ENCODE peak calls at places on chromosomes 12 and 14, in four cellular contexts. One of them, this sample, is unnamed.

GRCh38 chr14:23916038-23916437 is 37.5 kb upstream of the DHRS4 start:
- DNase-seq in naive thymus-derived CD8-positive, alpha-beta T cell: no peak
- DNase-seq in CD4-positive, alpha-beta T cell: no peak
- DNase-seq in H4: no peak
- DNase-seq in this sample: no peak

GRCh38 chr14:24335461-24336146 is 733 bp upstream of the ADCY4 start:
- DNase-seq in naive thymus-derived CD8-positive, alpha-beta T cell: no peak
- DNase-seq in CD4-positive, alpha-beta T cell: no peak
- DNase-seq in H4: no peak
- DNase-seq in this sample: no peak

GRCh38 chr14:104348741-104349140 is 210.4 kb downstream of the KIF26A start:
- DNase-seq in naive thymus-derived CD8-positive, alpha-beta T cell: no peak
- DNase-seq in CD4-positive, alpha-beta T cell: no peak
- DNase-seq in H4: no peak
- DNase-seq in this sample: no peak

GRCh38 chr12:96648941-96649340 is 159.6 kb downstream of the CFAP54 start:
- DNase-seq in naive thymus-derived CD8-positive, alpha-beta T cell: no peak
- DNase-seq in CD4-positive, alpha-beta T cell: no peak
- DNase-seq in H4: no peak
- DNase-seq in this sample: no peak

GRCh38 chr14:19801118-19801464 is 2.5 kb upstream of the OR4N2 start:
- DNase-seq in naive thymus-derived CD8-positive, alpha-beta T cell: no peak
- DNase-seq in CD4-positive, alpha-beta T cell: no peak
- DNase-seq in H4: no peak
- DNase-seq in this sample: no peak

GRCh38 chr12:93908846-93909592 is 231.8 kb downstream of the CRADD start:
- DNase-seq in naive thymus-derived CD8-positive, alpha-beta T cell: no peak
- DNase-seq in CD4-positive, alpha-beta T cell: no peak
- DNase-seq in H4: no peak
- DNase-seq in this sample: no peak

GRCh38 chr12:49794021-49794420 is 34.2 kb downstream of the NCKAP5L start:
- DNase-seq in naive thymus-derived CD8-positive, alpha-beta T cell: no peak
- DNase-seq in CD4-positive, alpha-beta T cell: no peak
- DNase-seq in H4: no peak
- DNase-seq in this sample: no peak

GRCh38 chr12:2372735-2373134 is 319.9 kb downstream of the CACNA1C start:
- DNase-seq in naive thymus-derived CD8-positive, alpha-beta T cell: no peak
- DNase-seq in CD4-positive, alpha-beta T cell: no peak
- DNase-seq in H4: no peak
- DNase-seq in this sample: no peak

GRCh38 chr14:23145794-23146422 is 26.9 kb upstream of the CEBPE start:
- DNase-seq in naive thymus-derived CD8-positive, alpha-beta T cell: no peak
- DNase-seq in CD4-positive, alpha-beta T cell: no peak
- DNase-seq in H4: no peak
- DNase-seq in this sample: no peak

GRCh38 chr12:25020621-25021243 is 71.8 kb upstream of the BCAT1 start:
- DNase-seq in naive thymus-derived CD8-positive, alpha-beta T cell: no peak
- DNase-seq in CD4-positive, alpha-beta T cell: no peak
- DNase-seq in H4: no peak
- DNase-seq in this sample: no peak

GRCh38 chr14:52318829-52319604 is 4.9 kb downstream of the PTGER2 start:
- DNase-seq in naive thymus-derived CD8-positive, alpha-beta T cell: no peak
- DNase-seq in CD4-positive, alpha-beta T cell: no peak
- DNase-seq in H4: peak
- DNase-seq in this sample: no peak

GRCh38 chr14:105026789-105027563 is 6.1 kb upstream of the CDCA4 start:
- DNase-seq in naive thymus-derived CD8-positive, alpha-beta T cell: no peak
- DNase-seq in CD4-positive, alpha-beta T cell: no peak
- DNase-seq in H4: peak
- DNase-seq in this sample: no peak

GRCh38 chr12:4734625-4735196 is 14.5 kb downstream of the GALNT8 start:
- DNase-seq in naive thymus-derived CD8-positive, alpha-beta T cell: no peak
- DNase-seq in CD4-positive, alpha-beta T cell: no peak
- DNase-seq in H4: no peak
- DNase-seq in this sample: no peak

GRCh38 chr14:34348592-34348991 is 113.4 kb downstream of the SPTSSA start:
- DNase-seq in naive thymus-derived CD8-positive, alpha-beta T cell: no peak
- DNase-seq in CD4-positive, alpha-beta T cell: no peak
- DNase-seq in H4: no peak
- DNase-seq in this sample: no peak

GRCh38 chr12:57135939-57136338 is 7.7 kb downstream of the LRP1 start:
- DNase-seq in naive thymus-derived CD8-positive, alpha-beta T cell: no peak
- DNase-seq in CD4-positive, alpha-beta T cell: no peak
- DNase-seq in H4: no peak
- DNase-seq in this sample: no peak

GRCh38 chr14:78782551-78782950 is 612.4 kb downstream of the NRXN3 start:
- DNase-seq in naive thymus-derived CD8-positive, alpha-beta T cell: no peak
- DNase-seq in CD4-positive, alpha-beta T cell: no peak
- DNase-seq in H4: no peak
- DNase-seq in this sample: no peak

GRCh38 chr14:69571879-69572633 is 2.6 kb downstream of the CCDC177 start:
- DNase-seq in naive thymus-derived CD8-positive, alpha-beta T cell: no peak
- DNase-seq in CD4-positive, alpha-beta T cell: no peak
- DNase-seq in H4: no peak
- DNase-seq in this sample: no peak

GRCh38 chr14:92540472-92541048 is 27.0 kb downstream of the RIN3 start:
- DNase-seq in naive thymus-derived CD8-positive, alpha-beta T cell: no peak
- DNase-seq in CD4-positive, alpha-beta T cell: no peak
- DNase-seq in H4: peak
- DNase-seq in this sample: no peak

This sample was measured in NCI-H2107.